ENCODE peak calls at places on chromosomes 5 and 9, in nine cellular contexts. T is mesothelial cell of epicardium, H is fibroblast of pulmonary artery, O is astrocyte of the spinal cord, Q is brain microvascular endothelial cell, D is psoas muscle, B is HFFc6, E is GM20000, L is coronary artery. I is an unnamed sample.

GRCh38 chr5:95530441-95530840 is 24.3 kb downstream of the SKIC3 start:
- DNase-seq in T (no peak), E (no peak), D (no peak), B (peak), O (peak), Q (peak), H (peak), L (no peak), I (no peak)

GRCh38 chr5:53008751-53009150 is 19.6 kb downstream of the ITGA2 start:
- DNase-seq in E (peak), D (no peak), T (no peak), H (no peak), B (peak), O (peak), Q (peak), L (no peak), I (no peak)

GRCh38 chr5:24225051-24225450 is 419.7 kb downstream of the CDH10 start:
- DNase-seq in O (peak), L (no peak), B (no peak), T (no peak), H (no peak), E (no peak), D (no peak), Q (no peak), I (no peak)

GRCh38 chr5:173572431-173573125 is 43.9 kb downstream of the BOD1 start:
- DNase-seq in D (no peak), Q (no peak), O (no peak), T (no peak), E (no peak), H (no peak), L (no peak), B (no peak), I (no peak)

GRCh38 chr9:83238871-83239624 is 176.1 kb upstream of the RASEF start:
- DNase-seq in T (no peak), E (no peak), H (peak), B (no peak), O (no peak), D (no peak), Q (no peak), L (no peak), I (peak)

GRCh38 chr5:112228672-112229071 is 190.4 kb downstream of the EPB41L4A start:
- DNase-seq in L (peak), E (no peak), Q (peak), D (peak), O (peak), B (peak), H (peak), T (peak), I (no peak)

GRCh38 chr9:130058154-130058553 is 4.4 kb downstream of the GPR107 start:
- DNase-seq in L (no peak), E (no peak), B (no peak), Q (no peak), H (peak), T (no peak), O (no peak), D (no peak), I (no peak)

GRCh38 chr9:112712678-112713077 is 5.2 kb downstream of the INIP start:
- DNase-seq in H (no peak), B (no peak), Q (no peak), D (no peak), L (no peak), O (no peak), T (no peak), E (no peak), I (no peak)

GRCh38 chr5:157312492-157312891 is 46.6 kb downstream of the CYFIP2 start:
- DNase-seq in E (peak), B (peak), L (no peak), O (peak), T (no peak), H (peak), Q (peak), D (peak), I (peak)

GRCh38 chr5:36392186-36392585 is 90.5 kb upstream of the RANBP3L start:
- DNase-seq in Q (no peak), H (no peak), B (no peak), T (no peak), L (no peak), D (no peak), O (no peak), E (no peak), I (no peak)

GRCh38 chr9:71857159-71857558 is 53.8 kb downstream of the ABHD17B start:
- DNase-seq in D (no peak), H (no peak), L (no peak), O (no peak), B (no peak), Q (no peak), E (no peak), T (no peak), I (no peak)

GRCh38 chr5:132431682-132432081 is 58.9 kb downstream of the IRF1 start:
- DNase-seq in H (no peak), B (no peak), L (peak), Q (no peak), T (no peak), D (no peak), O (no peak), E (no peak), I (no peak)

GRCh38 chr9:115167175-115167574 is 49.2 kb upstream of the TNC start:
- DNase-seq in T (no peak), B (peak), O (peak), H (peak), L (no peak), Q (peak), D (no peak), E (no peak), I (no peak)

GRCh38 chr5:77869115-77869798 is 93.1 kb upstream of the TBCA start:
- DNase-seq in T (no peak), Q (no peak), D (no peak), E (no peak), B (no peak), H (no peak), O (no peak), L (no peak), I (no peak)

GRCh38 chr5:173848986-173849596 is 39.1 kb upstream of the CPEB4 start:
- DNase-seq in D (no peak), B (no peak), O (no peak), L (no peak), H (no peak), E (no peak), T (no peak), Q (no peak), I (no peak)

GRCh38 chr5:98827161-98827560 is 53.7 kb downstream of the RGMB start:
- DNase-seq in H (peak), L (no peak), D (no peak), Q (peak), O (peak), B (peak), E (no peak), T (no peak), I (no peak)

GRCh38 chr9:15433661-15434060 is 11.0 kb downstream of the SNAPC3 start:
- DNase-seq in Q (no peak), D (no peak), E (no peak), T (no peak), B (no peak), L (no peak), H (no peak), O (no peak), I (no peak)

GRCh38 chr5:78974011-78974410 is 11.1 kb downstream of the ARSB start:
- DNase-seq in O (no peak), B (no peak), T (no peak), H (no peak), L (no peak), Q (no peak), D (no peak), E (no peak), I (no peak)

GRCh38 chr9:127778280-127779135 is at the start of gene SH2D3C:
- DNase-seq in L (no peak), O (no peak), T (no peak), E (no peak), D (peak), Q (no peak), B (no peak), H (no peak), I (peak)

GRCh38 chr9:112971415-112971814 is 40.6 kb downstream of the ZNF883 start:
- DNase-seq in D (no peak), B (no peak), O (peak), E (no peak), L (no peak), T (no peak), H (peak), Q (no peak), I (peak)

GRCh38 chr5:73985145-73985544 is 359.1 kb downstream of the ARHGEF28 start:
- DNase-seq in B (no peak), T (no peak), H (peak), O (peak), L (no peak), D (no peak), E (no peak), Q (peak), I (no peak)
- TF ChIP-seq CTCF in B (peak), T (peak), H (peak), O (peak), L (no peak), D (peak), E (no peak), Q (peak), I (no peak)

DNA sequence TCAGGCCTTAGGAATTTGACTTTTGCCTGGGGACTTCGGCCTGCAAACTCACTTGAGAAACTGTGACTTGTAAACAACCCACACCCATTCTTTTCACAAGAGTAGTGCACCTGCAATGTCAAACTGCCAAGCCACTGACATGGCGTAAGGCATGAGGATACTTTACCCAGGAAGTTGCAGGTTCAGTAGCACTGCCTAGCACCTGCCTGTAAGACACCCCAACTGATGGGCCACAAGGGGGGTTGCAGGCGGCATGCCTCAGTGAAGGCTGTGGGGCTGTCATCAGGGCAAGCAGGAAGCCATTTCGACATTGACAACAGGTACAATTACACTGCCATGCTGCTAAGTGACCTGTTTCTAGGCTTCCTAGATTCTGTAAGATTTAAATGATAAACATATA is 41.3 kb upstream of the RASGEF1C start:
- DNase-seq in D (no peak), L (no peak), B (no peak), T (no peak), E (no peak), Q (no peak), H (no peak), O (no peak), I (no peak)
- TF ChIP-seq CTCF in D (no peak), L (no peak), B (no peak), T (no peak), E (no peak), Q (no peak), H (no peak), O (no peak), I (no peak)

DNA sequence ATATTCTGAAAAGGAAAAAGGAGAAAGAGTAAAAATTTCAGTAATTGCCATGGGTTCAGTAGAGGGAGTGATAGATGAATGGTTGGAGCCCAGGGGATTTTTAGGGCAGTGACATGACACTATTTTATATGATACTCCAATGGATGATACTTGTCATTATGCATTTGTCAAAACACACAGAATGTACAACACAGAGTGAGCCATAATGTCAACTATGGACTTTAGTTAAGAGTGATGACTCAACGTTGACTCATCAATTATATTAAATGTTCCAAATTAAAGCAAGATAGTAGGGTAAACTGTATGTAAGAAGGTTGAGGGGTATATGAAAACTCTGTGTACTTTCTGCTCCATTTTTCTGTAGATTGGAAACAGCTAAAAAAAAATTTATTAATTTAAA is 586.4 kb downstream of the TAF11L14 start:
- DNase-seq in Q (no peak), T (no peak), H (no peak), B (no peak), E (no peak), D (no peak), O (peak), L (no peak), I (no peak)
- TF ChIP-seq CTCF in Q (no peak), T (no peak), H (no peak), B (no peak), E (no peak), D (no peak), O (no peak), L (no peak), I (no peak)

DNA sequence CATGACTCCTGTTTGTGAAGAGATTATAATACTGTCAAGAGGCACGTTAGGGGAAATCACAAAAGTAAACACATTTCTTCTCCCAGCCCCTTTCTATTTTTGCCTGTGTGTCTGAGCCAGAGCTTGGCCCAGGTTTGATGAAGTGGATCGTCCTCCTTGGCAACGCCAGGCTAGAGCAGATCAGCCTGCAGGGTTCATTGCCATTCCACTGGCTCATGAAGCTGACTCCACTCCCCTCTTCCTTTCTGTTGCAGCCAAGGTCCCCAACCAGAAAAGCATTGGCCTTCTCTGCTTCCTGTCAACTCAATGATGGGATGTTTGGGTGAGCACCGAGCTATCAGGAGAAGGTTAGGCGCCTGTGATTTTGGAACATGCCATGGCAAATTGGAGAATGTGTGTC is 3.3 kb downstream of the ADRB2 start:
- DNase-seq in E (no peak), Q (no peak), O (no peak), D (peak), L (no peak), B (no peak), H (no peak), T (no peak), I (no peak)
- TF ChIP-seq CTCF in E (no peak), Q (no peak), O (no peak), D (no peak), L (no peak), B (no peak), H (no peak), T (no peak), I (no peak)

GRCh38 chr9:110426052-110426709 is 88.5 kb upstream of the TXNDC8 start:
- DNase-seq in L (no peak), E (no peak), D (no peak), H (peak), T (no peak), O (peak), B (peak), Q (no peak), I (no peak)
- TF ChIP-seq CTCF in L (no peak), E (no peak), D (no peak), H (peak), T (peak), O (peak), B (peak), Q (peak), I (no peak)

GRCh38 chr9:110115341-110115820 is 92.6 kb downstream of the C9orf152 start:
- DNase-seq in B (no peak), D (peak), Q (peak), H (peak), O (peak), L (peak), T (no peak), E (no peak), I (peak)

GRCh38 chr9:110115868-110116542 is 92.0 kb downstream of the C9orf152 start:
- DNase-seq in O (peak), B (peak), Q (peak), L (peak), E (no peak), H (peak), T (no peak), D (no peak), I (no peak)

GRCh38 chr9:110114086-110114887 is 93.7 kb downstream of the C9orf152 start:
- DNase-seq in B (peak), O (no peak), Q (no peak), L (peak), T (no peak), H (no peak), E (no peak), D (no peak), I (no peak)

GRCh38 chr9:110116543-110116885 is 91.4 kb downstream of the C9orf152 start:
- DNase-seq in B (peak), D (no peak), Q (peak), T (no peak), E (no peak), O (peak), L (peak), H (peak), I (no peak)

DNA sequence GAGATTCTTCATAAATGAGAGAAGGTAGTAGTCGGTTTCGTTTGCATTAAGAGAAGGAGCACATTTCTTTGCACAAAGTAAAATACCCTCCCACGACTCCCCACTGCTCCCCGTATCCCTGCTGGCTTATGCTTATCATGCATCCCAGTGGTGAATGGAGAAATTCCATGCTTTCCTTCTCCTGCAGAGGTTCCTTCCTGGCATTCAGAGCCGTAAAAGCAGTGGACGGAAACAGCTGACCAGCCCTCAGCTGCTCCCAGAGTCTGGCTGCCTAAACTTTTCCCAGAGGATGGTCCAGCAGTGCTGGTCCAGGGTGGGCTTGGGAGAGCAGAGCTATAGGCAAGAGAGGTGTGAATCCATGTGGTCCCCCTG is 93.1 kb downstream of the C9orf152 start:
- DNase-seq in Q (no peak), D (no peak), E (no peak), O (peak), H (peak), T (no peak), B (no peak), L (no peak), I (peak)
- TF ChIP-seq CTCF in Q (peak), D (no peak), E (no peak), O (no peak), H (peak), T (no peak), B (no peak), L (no peak), I (no peak)

DNA sequence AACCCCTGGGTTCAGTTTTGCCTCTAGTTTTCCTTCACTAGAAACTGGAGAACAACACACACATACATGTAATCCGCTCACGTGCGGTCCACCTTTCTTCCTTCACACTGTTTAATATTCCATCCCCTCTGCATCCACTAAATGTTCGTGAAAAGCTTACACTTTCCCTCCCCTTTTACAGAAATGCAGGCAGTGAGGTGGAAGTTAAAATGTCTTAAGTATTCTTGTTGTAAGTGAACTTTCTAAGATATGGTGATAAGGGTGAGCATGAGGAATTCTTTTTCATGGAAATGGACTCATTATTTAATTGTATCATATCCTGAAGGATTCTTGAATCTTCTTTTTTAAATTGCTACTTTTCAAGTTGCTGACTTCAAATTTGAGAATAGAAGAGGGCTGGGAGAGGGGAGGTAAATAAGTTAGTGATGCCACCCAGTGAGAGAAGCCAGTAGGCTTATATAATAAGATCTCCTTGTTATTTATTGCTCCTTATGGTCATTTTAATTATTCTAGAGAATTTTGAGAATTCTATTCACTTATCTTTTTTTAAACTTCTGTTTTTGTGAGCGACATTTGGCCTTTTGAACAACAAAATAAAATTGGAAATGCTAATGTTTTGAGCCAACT is 90.3 kb downstream of the TLE4 start:
- DNase-seq in H (no peak), D (no peak), B (no peak), O (peak), L (no peak), E (no peak), T (no peak), Q (no peak), I (no peak)
- TF ChIP-seq CTCF in H (no peak), D (no peak), B (no peak), O (no peak), L (no peak), E (no peak), T (no peak), Q (no peak), I (no peak)

I was measured in glutamatergic neuron.